ENCODE peak calls at places on chromosome 1, in seven cellular contexts. M is neuronal stem cell; Z is choroid plexus epithelial cell; D is GM12865; Q is fibroblast of mammary gland; U is activated CD8-positive, alpha-beta memory T cell treated with anti-CD3 and anti-CD28 coated beads for 24 hours; G is NCI-H510A. R is an unnamed sample.

GRCh38 chr1:10380594-10381275 is 18.1 kb upstream of the PGD start:
- DNase-seq in M (no peak), Z (peak; percentile 93), D (no peak), Q (peak; percentile 94), U (no peak), G (no peak), R (no peak)

GRCh38 chr1:29282924-29283803 is 46.8 kb downstream of the PTPRU start:
- DNase-seq in M (peak; percentile 96), Z (peak; percentile 78), D (peak; percentile 59), Q (peak; percentile 45), U (no peak), G (no peak), R (peak; percentile 87)

GRCh38 chr1:95309031-95309459 is 75.0 kb downstream of the RWDD3 start:
- DNase-seq in M (peak; percentile 62), Z (peak; percentile 61), D (peak; percentile 5), Q (peak; percentile 50), U (no peak), G (peak; percentile 21), R (peak; percentile 46)

GRCh38 chr1:84103197-84103992 is 40.7 kb upstream of the PRKACB start:
- DNase-seq in M (peak; percentile 17), Z (peak; percentile 95), D (peak; percentile 24), Q (peak; percentile 92), U (no peak), G (peak; percentile 56), R (peak; percentile 74)

GRCh38 chr1:33388989-33389771 is 41.7 kb downstream of the PHC2 start:
- DNase-seq in M (no peak), Z (peak; percentile 85), D (no peak), Q (peak; percentile 84), U (no peak), G (no peak), R (no peak)

GRCh38 chr1:16617101-16617727 is 3.9 kb upstream of the NBPF1 start:
- DNase-seq in M (no peak), Z (no peak), D (no peak), Q (no peak), U (peak; percentile 61), G (no peak), R (no peak)

GRCh38 chr1:3708696-3709246 is 43.5 kb upstream of the CCDC27 start:
- DNase-seq in M (no peak), Z (no peak), D (no peak), Q (no peak), U (no peak), G (no peak), R (no peak)

GRCh38 chr1:24643362-24644346 is 552 bp downstream of the SRRM1 start:
- DNase-seq in M (no peak), Z (peak; percentile 9), D (peak; percentile 52), Q (no peak), U (no peak), G (no peak), R (peak; percentile 9)

GRCh38 chr1:170388489-170388888 is 143.5 kb upstream of the GORAB start:
- DNase-seq in M (no peak), Z (no peak), D (no peak), Q (no peak), U (no peak), G (no peak), R (no peak)

R was measured in ACHN.